ENCODE peak calls at places on chromosomes 16 and 17, in six cellular contexts. C is SK-N-SH, T is GM12878, N is IMR-90, X is HepG2, F is K562. B is an unnamed sample.

GRCh38 chr16:66254751-66255150 is 111.7 kb upstream of the CDH5 start:
- DNase-seq in X (no peak), N (peak), T (no peak), F (no peak), C (no peak), B (no peak)

GRCh38 chr16:67101683-67102082 is 8.1 kb upstream of the PHAF1 start:
- DNase-seq in F (no peak), T (no peak), C (no peak), X (no peak), N (peak), B (no peak)

GRCh38 chr17:41937970-41938851 is 7.8 kb downstream of the ODAD4 start:
- DNase-seq in T (no peak), N (no peak), C (peak), F (peak), X (no peak), B (no peak)

GRCh38 chr16:23383881-23384280 is 69.1 kb downstream of the COG7 start:
- DNase-seq in T (no peak), C (no peak), F (no peak), N (no peak), X (no peak), B (no peak)

GRCh38 chr17:1865252-1866037 is 35.6 kb downstream of the RPA1 start:
- DNase-seq in F (peak), T (no peak), X (peak), N (peak), C (peak), B (peak)

GRCh38 chr17:77451894-77452852 is 311.4 kb downstream of the SEC14L1 start:
- DNase-seq in T (no peak), C (peak), F (no peak), X (peak), N (peak), B (no peak)

GRCh38 chr17:28655160-28655559 is 6.5 kb downstream of the SDF2 start:
- DNase-seq in T (no peak), F (no peak), X (no peak), N (no peak), C (no peak), B (no peak)

GRCh38 chr17:48997103-48997826 is at the start of gene IGF2BP1:
- DNase-seq in T (no peak), X (peak), F (peak), C (peak), N (peak), B (peak)

GRCh38 chr17:20008242-20009051 is 712 bp upstream of the SPECC1 start:
- DNase-seq in T (no peak), N (no peak), C (peak), X (no peak), F (peak), B (peak)

GRCh38 chr17:43983515-43984411 is 20.7 kb upstream of the NAGS start:
- DNase-seq in T (no peak), C (peak), F (peak), N (no peak), X (peak), B (no peak)

GRCh38 chr16:57061084-57061905 is 31.1 kb upstream of the CPNE2 start:
- DNase-seq in F (no peak), T (no peak), C (peak), N (peak), X (peak), B (no peak)

GRCh38 chr16:86952769-86953168 is 364.4 kb downstream of the C16orf95 start:
- DNase-seq in C (no peak), X (no peak), N (peak), F (no peak), T (no peak), B (no peak)

GRCh38 chr17:50149099-50149424 is 1.4 kb downstream of the PPP1R9B start:
- DNase-seq in C (no peak), N (no peak), F (no peak), T (no peak), X (no peak), B (no peak)

GRCh38 chr16:85303354-85303883 is 191.1 kb upstream of the CIBAR2 start:
- DNase-seq in T (no peak), F (peak), X (peak), C (peak), N (no peak), B (peak)

GRCh38 chr17:34706029-34706428 is 126.6 kb downstream of the TMEM132E start:
- DNase-seq in X (no peak), C (no peak), N (peak), T (no peak), F (peak), B (no peak)

GRCh38 chr16:6864244-6864643 is 468.4 kb upstream of the RBFOX1 start:
- DNase-seq in N (no peak), C (no peak), X (no peak), F (no peak), T (no peak), B (no peak)

GRCh38 chr17:77247609-77248008 is 106.8 kb downstream of the SEC14L1 start:
- DNase-seq in F (no peak), N (no peak), X (no peak), C (no peak), T (no peak), B (no peak)

GRCh38 chr17:82414548-82415281 is 3.4 kb upstream of the HEXD start:
- DNase-seq in N (peak), X (peak), F (peak), C (peak), T (no peak), B (peak)
- TF ChIP-seq SMC3 in N (peak), X (peak), F (peak), C (peak), T (peak), B (peak)

GRCh38 chr17:6526362-6527152 is 29.8 kb downstream of the PITPNM3 start:
- DNase-seq in X (no peak), F (no peak), T (no peak), N (peak), C (no peak), B (no peak)
- TF ChIP-seq SMC3 in X (no peak), F (no peak), T (no peak), N (no peak), C (no peak), B (no peak)

GRCh38 chr17:57957886-57958285 is 2.7 kb upstream of the CUEDC1 start:
- DNase-seq in N (no peak), C (no peak), X (no peak), T (no peak), F (no peak), B (no peak)
- TF ChIP-seq SMC3 in N (no peak), C (no peak), X (no peak), T (no peak), F (no peak), B (no peak)

DNA sequence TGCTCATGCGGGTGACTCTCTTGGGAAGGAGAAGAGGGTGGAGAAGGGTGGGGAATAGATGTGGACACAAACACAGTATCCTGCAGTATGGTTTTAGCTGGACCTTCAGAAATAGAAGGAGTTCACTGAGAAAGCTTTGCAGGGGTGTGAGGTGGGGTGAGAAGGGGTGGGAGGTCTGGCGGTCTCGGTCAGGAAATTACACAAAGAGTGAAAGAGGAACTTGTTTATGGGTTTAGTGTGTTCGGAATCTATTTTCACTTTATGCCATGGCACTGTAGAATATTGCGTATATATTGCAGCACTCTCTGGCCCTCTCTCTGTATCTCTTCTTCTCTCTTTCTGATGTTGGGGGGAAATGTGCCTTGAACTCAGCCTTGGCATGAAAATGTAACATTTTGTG is 148.2 kb upstream of the GOT2 start:
- DNase-seq in C (no peak), N (no peak), F (no peak), T (peak), X (no peak), B (no peak)
- TF ChIP-seq SMC3 in C (no peak), N (no peak), F (no peak), T (no peak), X (no peak), B (no peak)

GRCh38 chr17:6912110-6913051 is 80.9 kb upstream of the TEKT1 start:
- DNase-seq in C (no peak), F (no peak), X (no peak), T (no peak), N (no peak), B (no peak)

GRCh38 chr17:6910987-6911603 is 79.6 kb upstream of the TEKT1 start:
- DNase-seq in N (peak), X (peak), T (no peak), C (peak), F (peak), B (peak)

GRCh38 chr17:6903516-6903915 is 72.0 kb upstream of the TEKT1 start:
- DNase-seq in F (no peak), T (no peak), N (no peak), C (no peak), X (no peak), B (no peak)

GRCh38 chr17:6913608-6914443 is 82.0 kb upstream of the ALOX12 start:
- DNase-seq in X (peak), T (no peak), C (peak), F (peak), N (peak), B (peak)

GRCh38 chr17:6908807-6909206 is 77.3 kb upstream of the TEKT1 start:
- DNase-seq in F (no peak), T (no peak), N (no peak), C (no peak), X (no peak), B (no peak)
- TF ChIP-seq SMC3 in F (no peak), T (no peak), N (no peak), C (no peak), X (no peak), B (no peak)

GRCh38 chr16:25143898-25144297 is 32.4 kb downstream of the LCMT1 start:
- DNase-seq in C (no peak), N (no peak), F (no peak), T (no peak), X (no peak), B (peak)
- TF ChIP-seq SMC3 in C (peak), N (peak), F (no peak), T (peak), X (peak), B (peak)

GRCh38 chr17:59807892-59808509 is 84.7 kb downstream of the TUBD1 start:
- DNase-seq in F (no peak), X (no peak), N (no peak), T (no peak), C (no peak), B (no peak)
- TF ChIP-seq SMC3 in F (no peak), X (no peak), N (no peak), T (no peak), C (no peak), B (no peak)

B was measured in A549.